ENCODE peak calls at places on chromosomes 4 and X, in ten cellular contexts. F, I, O, N, J, Q, B, T, P and A are unnamed samples.

GRCh38 chr4:10416441-10416840 is 40.8 kb downstream of the ZNF518B start:
- DNase-seq in B (no peak), O (no peak), J (no peak), Q (no peak), T (no peak), N (no peak), F (no peak), I (no peak), P (peak; percentile 40), A (no peak)

GRCh38 chr4:115770046-115770543 is 656.7 kb upstream of the NDST4 start:
- DNase-seq in P (no peak), B (no peak), J (no peak), I (no peak), O (no peak), T (no peak), N (no peak), Q (no peak), F (no peak), A (no peak)

GRCh38 chrX:34365482-34365881 is 233.4 kb upstream of the FAM47A start:
- DNase-seq in T (no peak), O (peak; percentile 65), F (no peak), Q (peak; percentile 54), I (peak; percentile 45), B (no peak), N (no peak), P (no peak), J (no peak), A (no peak)

GRCh38 chr4:151771664-151772063 is 10.9 kb upstream of the GATB start:
- DNase-seq in T (no peak), Q (no peak), N (no peak), P (no peak), I (no peak), J (no peak), F (no peak), O (no peak), B (no peak), A (no peak)

GRCh38 chrX:150035531-150035930 is 97.2 kb upstream of the EOLA2 start:
- DNase-seq in F (no peak), B (no peak), I (no peak), P (no peak), J (no peak), Q (no peak), T (peak; percentile 27), O (peak; percentile 9), N (no peak), A (no peak)

GRCh38 chr4:185144601-185145240 is 1.7 kb downstream of the SLC25A4 start:
- DNase-seq in P (no peak), Q (no peak), I (no peak), N (no peak), F (no peak), B (no peak), O (no peak), T (no peak), J (no peak), A (no peak)

GRCh38 chrX:71128915-71129765 is 10.7 kb downstream of the MED12 start:
- DNase-seq in B (peak; percentile 62), Q (peak; percentile 68), N (peak; percentile 6), I (peak; percentile 62), J (peak; percentile 71), O (peak; percentile 64), F (peak; percentile 77), T (peak; percentile 52), P (peak; percentile 82), A (no peak)

GRCh38 chrX:25005382-25006185 is 10.2 kb downstream of the ARX start:
- DNase-seq in B (no peak), T (no peak), N (no peak), O (no peak), I (peak; percentile 53), J (no peak), Q (no peak), F (no peak), P (no peak), A (no peak)

GRCh38 chr4:99352602-99353580 is at the start of gene ADH1C:
- DNase-seq in Q (peak; percentile 53), T (no peak), N (no peak), B (peak; percentile 9), F (peak; percentile 28), P (no peak), J (no peak), O (no peak), I (no peak), A (no peak)

GRCh38 chr4:149825336-149825735 is 9.7 kb upstream of the IQCM start:
- DNase-seq in N (no peak), I (no peak), P (no peak), Q (no peak), J (no peak), O (no peak), B (no peak), T (no peak), F (no peak), A (no peak)

GRCh38 chr4:83285022-83285387 is 407 bp upstream of the COQ2 start:
- DNase-seq in I (peak; percentile 20), O (peak; percentile 74), T (peak; percentile 15), F (no peak), B (no peak), J (peak; percentile 25), N (no peak), Q (peak; percentile 73), P (no peak), A (no peak)

GRCh38 chrX:97252111-97252510 is 368.4 kb downstream of the RPA4 start:
- DNase-seq in O (no peak), F (no peak), Q (no peak), B (no peak), T (no peak), N (no peak), P (no peak), J (no peak), I (peak; percentile 47), A (no peak)

GRCh38 chr4:95086532-95086931 is 328.8 kb downstream of the BMPR1B start:
- DNase-seq in B (no peak), F (no peak), I (no peak), O (no peak), T (no peak), J (no peak), P (no peak), N (no peak), Q (no peak), A (no peak)

GRCh38 chr4:108398836-108399235 is 221.5 kb upstream of the RPL34 start:
- DNase-seq in J (no peak), Q (no peak), P (no peak), T (no peak), N (no peak), O (no peak), I (no peak), B (no peak), F (no peak), A (no peak)

GRCh38 chr4:169080970-169081369 is 70.9 kb upstream of the CBR4 start:
- DNase-seq in F (no peak), J (no peak), P (no peak), B (no peak), N (peak; percentile 32), I (no peak), T (no peak), O (peak; percentile 83), Q (peak; percentile 92), A (no peak)

DNA sequence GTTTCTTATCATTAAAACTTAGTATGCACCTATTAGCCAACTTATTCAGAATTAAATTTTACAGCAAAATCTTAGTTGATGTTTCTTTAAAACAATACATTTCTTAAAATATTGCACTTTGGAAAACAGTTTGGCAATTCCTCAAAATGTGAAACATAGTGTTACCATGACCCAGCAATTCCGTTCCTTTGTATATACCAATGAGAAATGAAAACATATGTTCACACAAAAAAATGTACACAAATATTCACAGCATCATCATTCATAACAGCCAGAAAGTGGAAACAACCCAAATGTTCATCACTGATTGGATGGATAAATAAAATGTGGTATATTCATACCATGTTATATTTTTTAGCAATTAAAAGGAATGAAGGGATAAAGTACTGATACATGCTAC is 50.2 kb downstream of the WDR44 start:
- DNase-seq in N (no peak), I (no peak), B (no peak), Q (no peak), O (no peak), T (no peak), F (no peak), P (no peak), J (no peak), A (no peak)
- H3K4me1 ChIP-seq in N (no peaks in the 10 kb centered on the region), I (no peaks in the 10 kb centered on the region), B (no peaks in the 10 kb centered on the region), Q (no peaks in the 10 kb centered on the region), O (no peaks in the 10 kb centered on the region), T (no peaks in the 10 kb centered on the region), F (no peaks in the 10 kb centered on the region), P (no peaks in the 10 kb centered on the region), J (no peaks in the 10 kb centered on the region), A (no peaks in the 10 kb centered on the region)

DNA sequence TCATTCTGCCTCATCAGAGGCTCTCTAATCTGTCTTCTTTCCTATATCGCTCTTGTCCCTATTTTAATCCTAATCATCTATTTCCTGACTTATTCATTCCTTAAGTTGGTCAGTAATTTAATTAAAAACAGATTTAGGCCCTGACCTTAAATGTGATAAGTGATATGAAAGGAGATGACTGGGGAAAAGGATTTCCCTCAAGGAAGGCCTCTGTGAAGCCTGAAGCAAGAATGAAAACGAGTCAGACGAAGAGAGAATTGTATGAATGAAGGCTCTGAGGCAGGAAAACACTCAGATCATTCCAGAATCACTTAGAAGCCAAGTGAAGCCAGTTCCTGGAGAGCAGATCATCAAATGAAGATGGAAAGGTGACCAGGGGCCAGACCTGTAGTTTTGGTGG is 22.1 kb downstream of the PKD2 start:
- DNase-seq in I (no peak), F (no peak), N (no peak), B (no peak), O (no peak), Q (no peak), T (no peak), P (no peak), J (no peak), A (no peak)
- H3K4me1 ChIP-seq in I (no peaks in the 10 kb centered on the region), F (no peaks in the 10 kb centered on the region), N (no peaks in the 10 kb centered on the region), B (no peaks in the 10 kb centered on the region), O (no peaks in the 10 kb centered on the region), Q (no peaks in the 10 kb centered on the region), T (peaks cover 13% of the 10 kb centered on the region), P (no peaks in the 10 kb centered on the region), J (no peaks in the 10 kb centered on the region), A (peaks cover 8% of the 10 kb centered on the region)

DNA sequence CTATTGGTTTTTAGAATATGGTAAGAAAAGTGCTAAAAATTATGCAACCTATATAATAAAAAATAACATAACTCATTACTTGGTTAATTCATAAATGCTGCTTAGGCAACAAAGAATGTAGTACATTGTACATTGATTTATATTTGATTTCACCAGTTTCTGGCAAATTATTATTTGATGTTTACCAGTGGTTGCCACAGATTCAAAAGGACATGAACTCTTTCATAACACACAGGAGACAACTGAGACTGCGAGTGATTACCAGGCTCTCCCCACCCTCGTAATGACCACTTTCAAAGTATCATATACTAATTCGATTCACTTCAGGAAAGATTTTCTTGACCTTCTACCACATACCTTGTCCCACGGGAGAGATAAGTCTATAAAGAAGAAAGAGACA is 158.5 kb downstream of the NR3C2 start:
- DNase-seq in J (no peak), T (no peak), P (no peak), B (no peak), N (no peak), O (no peak), Q (no peak), I (no peak), F (no peak), A (no peak)
- H3K4me1 ChIP-seq in J (peaks cover 4% of the 10 kb centered on the region), T (no peaks in the 10 kb centered on the region), P (peaks cover 5% of the 10 kb centered on the region), B (no peaks in the 10 kb centered on the region), N (peaks cover 51% of the 10 kb centered on the region), O (no peaks in the 10 kb centered on the region), Q (peaks cover 5% of the 10 kb centered on the region), I (no peaks in the 10 kb centered on the region), F (no peaks in the 10 kb centered on the region), A (no peaks in the 10 kb centered on the region)

DNA sequence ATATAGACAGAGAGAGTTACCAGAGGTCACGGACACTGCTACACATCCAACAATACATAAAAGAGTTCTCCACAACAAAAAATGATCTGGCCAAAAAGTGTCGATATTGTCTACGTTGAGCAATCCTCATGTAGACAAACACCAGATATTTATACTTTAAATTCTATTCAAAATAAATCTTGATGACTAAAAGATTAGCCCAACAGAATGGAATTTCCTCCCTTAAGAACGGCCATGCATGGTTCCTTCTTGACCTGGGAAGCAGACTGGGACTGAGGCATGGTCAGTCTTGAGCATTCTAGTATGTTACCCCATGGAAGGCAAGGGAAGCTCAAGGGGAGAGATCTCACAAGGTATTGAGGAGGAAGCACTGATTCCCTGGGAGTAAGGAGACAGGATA is 43.5 kb downstream of the LHFPL1 start:
- DNase-seq in J (no peak), O (no peak), Q (no peak), B (no peak), T (no peak), I (no peak), F (no peak), P (no peak), N (no peak), A (no peak)
- H3K4me1 ChIP-seq in J (no peaks in the 10 kb centered on the region), O (no peaks in the 10 kb centered on the region), Q (no peaks in the 10 kb centered on the region), B (no peaks in the 10 kb centered on the region), T (no peaks in the 10 kb centered on the region), I (no peaks in the 10 kb centered on the region), F (no peaks in the 10 kb centered on the region), P (no peaks in the 10 kb centered on the region), N (no peaks in the 10 kb centered on the region), A (no peaks in the 10 kb centered on the region)